ENCODE peak calls at places on chromosomes 6 and 20, in five cellular contexts. W is neuronal stem cell, R is trophoblast cell, B is H9, S is IMR-90. V is an unnamed sample.

GRCh38 chr6:22442826-22443225 is 126.5 kb upstream of the HDGFL1 start:
- DNase-seq in S (peak; percentile 36), R (no peak), B (no peak), W (no peak), V (no peak)

GRCh38 chr6:28742668-28743270 is 181.0 kb downstream of the TRIM27 start:
- DNase-seq in S (peak; percentile 72), W (no peak), R (no peak), B (peak; percentile 79), V (peak; percentile 97)

GRCh38 chr20:54794110-54794509 is 318.7 kb downstream of the DOK5 start:
- DNase-seq in W (no peak), R (no peak), B (peak; percentile 31), S (no peak), V (no peak)

GRCh38 chr20:52127309-52127708 is 64.3 kb downstream of the ZFP64 start:
- DNase-seq in B (no peak), W (no peak), S (no peak), R (no peak), V (no peak)

GRCh38 chr6:129030231-129030630 is 147.3 kb downstream of the LAMA2 start:
- DNase-seq in S (no peak), W (no peak), B (no peak), R (no peak), V (no peak)

GRCh38 chr6:57162516-57162915 is 9.6 kb upstream of the BAG2 start:
- DNase-seq in R (no peak), S (peak; percentile 19), W (no peak), B (no peak), V (no peak)

GRCh38 chr20:910840-911770 is 5.0 kb downstream of the ANGPT4 start:
- DNase-seq in W (no peak), B (no peak), R (no peak), S (peak; percentile 10), V (no peak)

GRCh38 chr6:138572200-138572875 is 73.0 kb upstream of the NHSL1 start:
- DNase-seq in B (peak; percentile 81), R (peak; percentile 42), S (peak; percentile 91), W (peak; percentile 76), V (peak; percentile 88)

GRCh38 chr6:28603920-28604319 is 78.2 kb downstream of the GPX5 start:
- DNase-seq in R (no peak), B (no peak), W (no peak), S (no peak), V (peak; percentile 56)

GRCh38 chr20:48530957-48531356 is 296.8 kb downstream of the PREX1 start:
- DNase-seq in W (no peak), S (no peak), B (no peak), R (no peak), V (no peak)
- H4K8ac ChIP-seq in W (no peak overlapping the region), S (no peak overlapping the region), B (no peak overlapping the region), R (no peak overlapping the region), V (no peak overlapping the region)

DNA sequence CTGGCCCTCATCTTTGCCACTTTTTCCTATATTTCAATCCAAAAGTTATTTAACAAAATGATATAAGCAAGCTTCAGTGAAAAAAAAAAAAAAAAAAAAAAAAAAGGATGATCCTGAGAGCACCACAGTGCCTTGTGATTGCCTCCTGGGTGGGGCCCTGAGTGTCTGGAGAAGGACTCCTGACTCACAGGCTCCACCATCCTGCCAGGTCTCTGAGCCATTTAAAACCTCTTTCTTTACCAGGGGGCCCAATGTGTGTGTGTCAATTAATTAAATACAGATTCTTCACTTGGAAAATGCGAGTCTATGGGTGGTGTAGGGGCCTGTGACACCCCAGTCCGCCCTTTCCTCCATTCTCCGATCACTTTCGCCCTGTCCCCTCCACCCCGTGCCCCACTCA is 105.2 kb downstream of the SMOC2 start:
- DNase-seq in R (no peak), B (no peak), W (no peak), S (no peak), V (no peak)
- H3K9ac ChIP-seq in R (no peak overlapping the region), B (no peak overlapping the region), W (no peak overlapping the region), S (no peak overlapping the region), V (no peak overlapping the region)

GRCh38 chr6:116444575-116444974 is 16.6 kb upstream of the CALHM6 start:
- DNase-seq in B (no peak), R (no peak), S (no peak), W (no peak), V (no peak)

GRCh38 chr6:116446399-116446798 is 14.8 kb upstream of the CALHM6 start:
- DNase-seq in S (no peak), W (no peak), R (no peak), B (no peak), V (no peak)

GRCh38 chr6:116447496-116448011 is 13.6 kb upstream of the CALHM6 start:
- DNase-seq in R (peak; percentile 43), B (no peak), W (no peak), S (peak; percentile 99), V (no peak)

GRCh38 chr6:116444991-116445566 is 16.1 kb upstream of the CALHM6 start:
- DNase-seq in R (no peak), B (no peak), W (no peak), S (no peak), V (no peak)

DNA sequence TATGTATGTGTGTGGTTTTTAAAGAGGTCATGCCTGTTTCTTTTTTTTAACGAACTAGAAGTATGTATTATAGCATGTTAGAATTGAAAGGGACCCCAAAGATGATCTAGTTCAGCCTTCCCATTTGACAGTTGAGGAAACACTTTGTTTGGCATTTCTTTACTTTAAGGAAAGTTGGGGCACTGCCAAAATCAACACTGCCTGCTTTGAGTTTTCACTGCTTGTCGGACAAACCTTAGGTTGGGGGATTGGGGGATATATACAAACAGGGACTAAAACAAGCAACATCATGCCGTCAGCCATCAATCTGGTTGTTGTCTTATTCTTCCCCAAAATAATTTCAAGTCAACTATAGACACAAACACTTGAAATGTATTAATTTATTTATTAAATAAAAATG is 14.1 kb upstream of the CALHM6 start:
- DNase-seq in B (no peak), R (no peak), S (no peak), W (no peak), V (no peak)
- H2BK5ac ChIP-seq in B (no peak overlapping the region), R (no peak overlapping the region), S (peak overlapping the region; percentile 92), W (no peak overlapping the region), V (no peak overlapping the region)

GRCh38 chr20:5495939-5496338 is 179.2 kb upstream of the PROKR2 start:
- DNase-seq in S (no peak), W (no peak), R (no peak), B (no peak), V (no peak)
- H4K8ac ChIP-seq in S (no peak overlapping the region), W (no peak overlapping the region), R (no peak overlapping the region), B (no peak overlapping the region), V (no peak overlapping the region)

GRCh38 chr6:81750201-81750600 is 2.3 kb downstream of the TENT5A start:
- DNase-seq in S (no peak), R (no peak), W (no peak), B (no peak), V (no peak)

GRCh38 chr6:81750660-81751387 is 1.7 kb downstream of the TENT5A start:
- DNase-seq in W (no peak), S (peak; percentile 18), B (no peak), R (no peak), V (peak; percentile 27)

GRCh38 chr6:81748946-81749345 is 3.5 kb downstream of the TENT5A start:
- DNase-seq in W (no peak), S (no peak), B (no peak), R (no peak), V (no peak)

GRCh38 chr6:81751388-81752083 is 945 bp downstream of the TENT5A start:
- DNase-seq in R (peak; percentile 42), W (peak; percentile 18), B (peak; percentile 39), S (peak; percentile 38), V (peak; percentile 39)

DNA sequence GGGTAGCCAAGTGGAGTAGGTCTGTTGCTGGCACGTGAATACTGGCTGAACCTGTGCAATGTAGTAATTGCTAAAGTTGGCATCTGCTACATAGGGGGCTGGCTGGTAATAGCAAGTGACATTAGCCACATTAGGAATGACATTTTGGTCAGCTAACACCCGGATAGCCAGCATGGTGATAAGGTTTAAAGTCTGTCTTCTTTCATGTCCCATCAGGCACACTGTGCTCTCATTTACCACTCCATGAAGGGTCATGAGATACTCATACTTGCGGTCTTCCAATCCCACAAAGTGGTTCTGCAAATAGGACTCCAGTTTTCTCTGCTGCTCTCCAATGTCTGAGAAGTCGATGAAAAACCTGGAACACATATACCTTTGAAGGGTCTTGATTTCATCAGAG is 2.8 kb downstream of the TENT5A start:
- DNase-seq in B (no peak), R (no peak), W (no peak), S (no peak), V (no peak)
- H3K9ac ChIP-seq in B (no peak overlapping the region), R (no peak overlapping the region), W (no peak overlapping the region), S (no peak overlapping the region), V (no peak overlapping the region)

V was measured in mesendoderm.